ENCODE peak calls at places on chromosomes 3 and 15, in eight cellular contexts. U is transverse colon, F is suprapubic skin, K is sigmoid colon, M is K562, A is breast epithelium, C is SK-N-SH, X is HCT116. P is an unnamed sample.

GRCh38 chr3:129793356-129793755 is 100.2 kb downstream of the TMCC1 start:
- DNase-seq in M (no peak), C (no peak), F (no peak), U (no peak), X (no peak), K (no peak), A (no peak), P (no peak)

GRCh38 chr3:71641669-71642068 is 58.1 kb upstream of the FOXP1 start:
- DNase-seq in M (peak; percentile 81), C (no peak), U (no peak), F (no peak), X (peak; percentile 10), A (no peak), K (no peak), P (no peak)

GRCh38 chr15:62928996-62929350 is 113.6 kb upstream of the TPM1 start:
- DNase-seq in C (no peak), M (no peak), F (no peak), A (no peak), U (no peak), K (no peak), X (peak; percentile 10), P (no peak)

GRCh38 chr3:192260611-192261010 is 466.7 kb downstream of the FGF12 start:
- DNase-seq in X (no peak), U (no peak), K (no peak), C (no peak), F (no peak), A (no peak), M (no peak), P (no peak)

GRCh38 chr3:147368561-147369151 is 37.7 kb downstream of the ZIC4 start:
- DNase-seq in A (no peak), K (no peak), U (no peak), X (no peak), M (no peak), C (no peak), F (no peak), P (no peak)

GRCh38 chr3:32954506-32954905 is 3.1 kb downstream of the CCR4 start:
- DNase-seq in M (no peak), K (no peak), C (no peak), F (no peak), A (no peak), U (no peak), X (no peak), P (no peak)

GRCh38 chr3:4908769-4909156 is 70.5 kb upstream of the BHLHE40 start:
- DNase-seq in X (no peak), K (no peak), U (no peak), M (no peak), C (no peak), F (no peak), A (no peak), P (no peak)

GRCh38 chr3:115548611-115549010 is 74.7 kb upstream of the GAP43 start:
- DNase-seq in C (no peak), M (no peak), U (no peak), A (no peak), K (no peak), F (no peak), X (no peak), P (no peak)

GRCh38 chr15:69386284-69386683 is 27.9 kb upstream of the KIF23 start:
- DNase-seq in C (no peak), M (no peak), F (no peak), X (no peak), K (peak; percentile 38), U (no peak), A (no peak), P (no peak)

GRCh38 chr3:168117853-168118313 is 22.2 kb upstream of the GOLIM4 start:
- DNase-seq in A (no peak), F (no peak), K (no peak), M (no peak), C (no peak), U (no peak), X (no peak), P (no peak)

GRCh38 chr15:63256433-63256884 is 20.9 kb upstream of the APH1B start:
- DNase-seq in A (no peak), X (no peak), U (no peak), F (no peak), K (no peak), C (no peak), M (peak; percentile 30), P (no peak)

GRCh38 chr15:58980351-58980939 is 7.0 kb upstream of the RNF111 start:
- DNase-seq in X (peak; percentile 32), U (no peak), A (no peak), F (no peak), M (no peak), K (no peak), C (peak; percentile 34), P (no peak)

GRCh38 chr3:54197509-54197908 is 75.2 kb downstream of the CACNA2D3 start:
- DNase-seq in M (no peak), F (no peak), A (no peak), K (no peak), U (no peak), X (no peak), C (no peak), P (no peak)

GRCh38 chr3:156820687-156821070 is 5.5 kb upstream of the LEKR1 start:
- DNase-seq in F (no peak), U (no peak), M (no peak), K (no peak), A (no peak), X (no peak), C (no peak), P (no peak)

GRCh38 chr3:15368561-15369135 is 36.3 kb upstream of the SH3BP5 start:
- DNase-seq in A (no peak), K (no peak), C (no peak), F (no peak), X (no peak), M (no peak), U (no peak), P (no peak)

GRCh38 chr3:99250272-99250671 is 348.8 kb upstream of the DCBLD2 start:
- DNase-seq in C (no peak), U (no peak), A (no peak), X (no peak), K (no peak), F (no peak), M (no peak), P (no peak)
- TF ChIP-seq CTCF in C (no peak), U (no peak), A (no peak), X (no peak), K (no peak), F (no peak), M (no peak), P (no peak)

DNA sequence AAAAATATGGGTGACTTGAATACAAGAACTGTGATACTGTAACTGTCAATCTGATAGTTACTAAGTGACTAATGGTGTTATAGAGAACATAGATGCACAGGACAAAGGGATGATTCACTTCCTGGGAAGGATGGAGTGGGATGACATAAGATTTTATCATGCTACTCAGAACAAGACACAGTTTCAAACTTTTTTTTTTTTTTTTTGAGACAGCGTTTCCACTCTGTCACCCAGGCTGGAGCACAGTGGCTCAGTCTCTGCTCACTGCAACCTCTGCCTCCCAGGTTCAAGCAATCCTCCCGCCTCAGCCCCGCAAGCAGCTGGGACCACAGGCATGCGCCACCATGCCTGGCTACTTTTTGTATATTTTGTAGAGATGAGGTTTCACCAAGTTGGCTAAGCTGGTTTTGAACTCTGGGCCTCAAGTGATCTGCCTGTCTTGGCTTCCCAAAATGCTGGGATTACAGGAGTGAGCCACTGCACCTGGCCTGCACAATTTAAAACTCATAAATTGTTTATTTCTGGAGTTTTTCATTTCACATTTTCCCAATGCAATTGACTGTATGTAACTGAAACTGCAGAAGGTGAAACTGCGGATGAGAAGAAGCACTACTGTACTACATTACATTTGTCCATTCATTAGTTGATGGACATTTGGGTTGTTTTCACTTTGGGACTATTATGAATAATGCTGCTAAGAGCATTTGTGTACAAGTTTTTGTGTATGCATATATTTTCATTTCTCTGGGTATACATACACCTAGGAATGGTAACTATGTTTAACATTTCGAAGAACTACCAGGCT is 40.6 kb downstream of the ADIPOQ start:
- DNase-seq in X (peak; percentile 48), U (no peak), K (no peak), F (no peak), C (peak; percentile 63), M (peak; percentile 47), A (no peak), P (peak; percentile 60)
- TF ChIP-seq POLR2AphosphoS5 in X (no peak), U (no peak), K (no peak), F (no peak), C (peak; percentile 42), M (no peak), A (no peak), P (no peak)

GRCh38 chr3:46098319-46098761 is 71.1 kb upstream of the XCR1 start:
- DNase-seq in F (no peak), X (no peak), U (peak; percentile 41), M (no peak), C (no peak), A (no peak), K (peak; percentile 84), P (no peak)
- H3K4me1 ChIP-seq in F (peaks cover 24% of the 10 kb centered on the region), X (no peaks in the 10 kb centered on the region), U (peaks cover 6% of the 10 kb centered on the region), M (no peaks in the 10 kb centered on the region), C (no peaks in the 10 kb centered on the region), A (no peaks in the 10 kb centered on the region), K (no peaks in the 10 kb centered on the region), P (peaks cover 6% of the 10 kb centered on the region)

GRCh38 chr15:89495638-89496145 is 691 bp downstream of the RHCG start:
- DNase-seq in F (peak; percentile 32), A (no peak), C (no peak), X (no peak), M (no peak), K (no peak), U (no peak), P (no peak)

GRCh38 chr15:89492934-89493631 is 3.3 kb downstream of the RHCG start:
- DNase-seq in X (no peak), A (no peak), M (no peak), K (peak; percentile 50), U (no peak), C (no peak), F (peak; percentile 70), P (no peak)

GRCh38 chr15:89496155-89497098 is at the start of gene RHCG:
- DNase-seq in C (peak; percentile 61), M (peak; percentile 45), K (no peak), X (no peak), F (peak; percentile 78), A (no peak), U (peak; percentile 23), P (no peak)

GRCh38 chr15:89494006-89494405 is 2.4 kb downstream of the RHCG start:
- DNase-seq in U (no peak), M (no peak), K (peak; percentile 43), F (peak; percentile 43), X (no peak), A (no peak), C (no peak), P (no peak)

GRCh38 chr15:89494941-89495637 is 1.3 kb downstream of the RHCG start:
- DNase-seq in M (peak; percentile 45), K (peak; percentile 40), A (no peak), C (no peak), F (peak; percentile 69), U (peak; percentile 44), X (no peak), P (no peak)
- TF ChIP-seq CTCF in M (peak; percentile 78), K (peak; percentile 16), A (no peak), C (peak; percentile 60), F (no peak), U (no peak), X (peak; percentile 53), P (no peak)

GRCh38 chr15:82986442-82986780 is 401 bp downstream of the RAMAC start:
- DNase-seq in X (no peak), C (no peak), F (no peak), M (no peak), U (no peak), K (no peak), A (no peak), P (no peak)

GRCh38 chr15:82980986-82981385 is 5.0 kb upstream of the RAMAC start:
- DNase-seq in X (no peak), K (no peak), M (no peak), U (no peak), C (no peak), A (no peak), F (no peak), P (no peak)

GRCh38 chr15:82985688-82986441 is at the start of gene RAMAC:
- DNase-seq in K (peak; percentile 97), X (peak; percentile 92), C (peak; percentile 87), M (peak; percentile 87), F (peak; percentile 96), U (peak; percentile 93), A (peak; percentile 89), P (peak; percentile 98)
- TF ChIP-seq POLR2AphosphoS5 in K (peak; percentile 80), X (peak; percentile 77), C (peak; percentile 80), M (peak; percentile 67), F (peak; percentile 12), U (peak; percentile 71), A (peak; percentile 88), P (peak; percentile 86)